ENCODE peak calls at places on chromosomes 16 and 17, in five cellular contexts. I, B, Q, K and U are unnamed samples.
A peak's percentile ranks its signal among the peaks of the same experiment; 100 is the strongest.

GRCh38 chr17:53919356-53919755 is 96.6 kb downstream of the KIF2B start:
- DNase-seq in Q (no peak), B (no peak), K (no peak), I (no peak), U (no peak)

GRCh38 chr17:76872221-76872873 is 4.1 kb downstream of the MGAT5B start:
- DNase-seq in Q (peak; percentile 70), B (peak; percentile 93), K (no peak), I (no peak), U (peak; percentile 93)

GRCh38 chr17:46063239-46063638 is 64.2 kb downstream of the STH start:
- DNase-seq in Q (peak; percentile 50), B (peak; percentile 80), K (no peak), I (no peak), U (no peak)

GRCh38 chr17:40251576-40251975 is 32.5 kb downstream of the WIPF2 start:
- DNase-seq in B (peak; percentile 87), Q (peak; percentile 92), K (no peak), I (no peak), U (no peak)

GRCh38 chr16:87555647-87556046 is 46.7 kb upstream of the JPH3 start:
- DNase-seq in B (no peak), I (no peak), K (no peak), Q (no peak), U (no peak)

GRCh38 chr17:74123866-74124265 is 79.6 kb upstream of the RPL38 start:
- DNase-seq in Q (no peak), B (no peak), K (no peak), I (no peak), U (no peak)

GRCh38 chr16:4081577-4082021 is 34.6 kb downstream of the ADCY9 start:
- DNase-seq in I (no peak), Q (no peak), B (peak; percentile 64), K (no peak), U (no peak)

GRCh38 chr17:81044764-81045589 is 10.0 kb downstream of the BAIAP2 start:
- DNase-seq in B (peak; percentile 77), Q (no peak), K (no peak), I (no peak), U (peak; percentile 77)

GRCh38 chr17:68378202-68379149 is 78.8 kb downstream of the WIPI1 start:
- DNase-seq in Q (peak; percentile 88), B (peak; percentile 98), I (no peak), K (no peak), U (peak; percentile 96)

GRCh38 chr16:79537584-79537983 is 63.0 kb downstream of the MAF start:
- DNase-seq in K (no peak), B (no peak), Q (no peak), I (no peak), U (no peak)